ENCODE peak calls at places on chromosomes 1 and 21, in seven cellular contexts. X is kidney epithelial cell, T is lower lobe of right lung, H is tibial nerve, O is GM06990, V is omental fat pad, J is transverse colon. P is an unnamed sample.

GRCh38 chr1:38451541-38451993 is 405.0 kb upstream of the POU3F1 start:
- DNase-seq in X (no peak), T (no peak), H (no peak), O (no peak), V (no peak), J (no peak), P (no peak)

GRCh38 chr1:17244826-17245740 is 3.8 kb upstream of the PADI3 start:
- DNase-seq in X (peak), T (no peak), H (no peak), O (no peak), V (no peak), J (no peak), P (no peak)

GRCh38 chr1:232174306-232174705 is 455.6 kb downstream of the SIPA1L2 start:
- DNase-seq in X (no peak), T (no peak), H (no peak), O (no peak), V (no peak), J (no peak), P (no peak)

GRCh38 chr1:116710326-116711060 is 43.0 kb upstream of the IGSF3 start:
- DNase-seq in X (no peak), T (no peak), H (no peak), O (no peak), V (no peak), J (no peak), P (no peak)

GRCh38 chr1:41726899-41727748 is 191.6 kb downstream of the HIVEP3 start:
- DNase-seq in X (no peak), T (peak), H (peak), O (peak), V (no peak), J (peak), P (peak)

GRCh38 chr1:227273557-227273956 is 44.7 kb downstream of the CDC42BPA start:
- DNase-seq in X (peak), T (no peak), H (no peak), O (no peak), V (no peak), J (no peak), P (peak)

GRCh38 chr1:231153726-231154125 is 8.1 kb upstream of the TRIM67 start:
- DNase-seq in X (no peak), T (no peak), H (no peak), O (no peak), V (no peak), J (no peak), P (no peak)

GRCh38 chr1:200332716-200333115 is 77.1 kb downstream of the ZNF281 start:
- DNase-seq in X (no peak), T (no peak), H (no peak), O (no peak), V (no peak), J (no peak), P (no peak)

GRCh38 chr1:209560529-209560928 is 23.0 kb upstream of the CAMK1G start:
- DNase-seq in X (no peak), T (no peak), H (no peak), O (no peak), V (no peak), J (no peak), P (no peak)

GRCh38 chr1:190474587-190475305 is 2.9 kb downstream of the BRINP3 start:
- DNase-seq in X (no peak), T (no peak), H (no peak), O (no peak), V (no peak), J (peak), P (no peak)

GRCh38 chr1:59434336-59434735 is 137.4 kb downstream of the FGGY start:
- DNase-seq in X (no peak), T (no peak), H (no peak), O (no peak), V (no peak), J (no peak), P (peak)

GRCh38 chr1:205325334-205325884 is 3.9 kb upstream of the NUAK2 start:
- DNase-seq in X (peak), T (no peak), H (peak), O (no peak), V (no peak), J (peak), P (peak)

GRCh38 chr1:18972531-18972930 is 16.1 kb upstream of the IFFO2 start:
- DNase-seq in X (no peak), T (no peak), H (peak), O (no peak), V (no peak), J (no peak), P (peak)

GRCh38 chr1:186220101-186220500 is 155.0 kb downstream of the TPR start:
- DNase-seq in X (no peak), T (no peak), H (no peak), O (no peak), V (no peak), J (no peak), P (no peak)

GRCh38 chr1:181112071-181112929 is 23.8 kb downstream of the IER5 start:
- DNase-seq in X (peak), T (peak), H (peak), O (no peak), V (peak), J (peak), P (no peak)

GRCh38 chr1:26161408-26162219 is 2.7 kb downstream of the FAM110D start:
- DNase-seq in X (no peak), T (peak), H (no peak), O (no peak), V (no peak), J (peak), P (peak)

GRCh38 chr1:23555949-23556640 is 3.2 kb downstream of the ID3 start:
- DNase-seq in X (no peak), T (no peak), H (no peak), O (no peak), V (no peak), J (peak), P (no peak)

GRCh38 chr1:115807723-115808122 is 33.2 kb downstream of the NHLH2 start:
- DNase-seq in X (peak), T (no peak), H (peak), O (no peak), V (no peak), J (peak), P (peak)

GRCh38 chr1:202807367-202807925 is 775 bp downstream of the KDM5B start:
- DNase-seq in X (no peak), T (peak), H (no peak), O (peak), V (no peak), J (peak), P (peak)

GRCh38 chr21:14064296-14064645 is 146.5 kb downstream of the LIPI start:
- DNase-seq in X (no peak), T (no peak), H (no peak), O (no peak), V (no peak), J (no peak), P (no peak)

GRCh38 chr1:70143052-70143659 is 62.2 kb downstream of the LRRC40 start:
- DNase-seq in X (no peak), T (no peak), H (no peak), O (no peak), V (no peak), J (no peak), P (no peak)
- TF ChIP-seq CTCF in X (no peak), T (no peak), H (no peak), O (no peak), V (no peak), J (no peak), P (no peak)

GRCh38 chr1:88935522-88936222 is 44.3 kb upstream of the GTF2B start:
- DNase-seq in X (no peak), T (no peak), H (no peak), O (no peak), V (no peak), J (no peak), P (peak)

GRCh38 chr1:88936760-88937342 is 45.5 kb upstream of the GTF2B start:
- DNase-seq in X (no peak), T (no peak), H (no peak), O (no peak), V (no peak), J (no peak), P (no peak)

DNA sequence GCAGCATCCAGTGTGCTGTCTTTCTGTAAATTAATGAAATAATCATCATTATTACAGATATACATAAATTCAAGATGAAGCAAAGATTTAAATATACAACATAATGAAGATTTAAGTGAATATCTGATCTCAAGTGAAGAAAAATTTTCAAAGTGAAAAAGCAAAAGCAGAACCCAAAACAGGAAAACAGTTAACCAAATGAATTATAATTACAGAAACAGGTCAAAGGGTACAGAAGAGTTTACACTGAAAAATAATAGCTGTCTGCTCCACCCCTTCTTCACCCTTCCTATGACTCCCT is 44.8 kb upstream of the GTF2B start:
- DNase-seq in X (no peak), T (no peak), H (no peak), O (no peak), V (no peak), J (no peak), P (no peak)
- TF ChIP-seq CTCF in X (no peak), T (no peak), H (no peak), O (no peak), V (no peak), J (no peak), P (peak)

GRCh38 chr1:118963456-118964430 is 24.4 kb downstream of the TBX15 start:
- DNase-seq in X (no peak), T (no peak), H (peak), O (no peak), V (no peak), J (no peak), P (no peak)

GRCh38 chr1:118960567-118961136 is 27.5 kb downstream of the TBX15 start:
- DNase-seq in X (no peak), T (no peak), H (peak), O (no peak), V (no peak), J (peak), P (no peak)

GRCh38 chr1:118961156-118961555 is 27.0 kb downstream of the TBX15 start:
- DNase-seq in X (no peak), T (no peak), H (no peak), O (no peak), V (no peak), J (no peak), P (no peak)

GRCh38 chr1:118960026-118960561 is 28.0 kb downstream of the TBX15 start:
- DNase-seq in X (no peak), T (no peak), H (no peak), O (peak), V (no peak), J (no peak), P (no peak)

GRCh38 chr1:118963138-118963455 is 25.0 kb downstream of the TBX15 start:
- DNase-seq in X (no peak), T (no peak), H (no peak), O (no peak), V (no peak), J (no peak), P (no peak)
- TF ChIP-seq CTCF in X (no peak), T (no peak), H (no peak), O (no peak), V (no peak), J (no peak), P (no peak)

GRCh38 chr1:188129856-188130838 is 1301.4 kb downstream of the PLA2G4A start:
- DNase-seq in X (no peak), T (no peak), H (no peak), O (no peak), V (no peak), J (no peak), P (no peak)
- TF ChIP-seq CTCF in X (no peak), T (no peak), H (no peak), O (no peak), V (no peak), J (no peak), P (no peak)

DNA sequence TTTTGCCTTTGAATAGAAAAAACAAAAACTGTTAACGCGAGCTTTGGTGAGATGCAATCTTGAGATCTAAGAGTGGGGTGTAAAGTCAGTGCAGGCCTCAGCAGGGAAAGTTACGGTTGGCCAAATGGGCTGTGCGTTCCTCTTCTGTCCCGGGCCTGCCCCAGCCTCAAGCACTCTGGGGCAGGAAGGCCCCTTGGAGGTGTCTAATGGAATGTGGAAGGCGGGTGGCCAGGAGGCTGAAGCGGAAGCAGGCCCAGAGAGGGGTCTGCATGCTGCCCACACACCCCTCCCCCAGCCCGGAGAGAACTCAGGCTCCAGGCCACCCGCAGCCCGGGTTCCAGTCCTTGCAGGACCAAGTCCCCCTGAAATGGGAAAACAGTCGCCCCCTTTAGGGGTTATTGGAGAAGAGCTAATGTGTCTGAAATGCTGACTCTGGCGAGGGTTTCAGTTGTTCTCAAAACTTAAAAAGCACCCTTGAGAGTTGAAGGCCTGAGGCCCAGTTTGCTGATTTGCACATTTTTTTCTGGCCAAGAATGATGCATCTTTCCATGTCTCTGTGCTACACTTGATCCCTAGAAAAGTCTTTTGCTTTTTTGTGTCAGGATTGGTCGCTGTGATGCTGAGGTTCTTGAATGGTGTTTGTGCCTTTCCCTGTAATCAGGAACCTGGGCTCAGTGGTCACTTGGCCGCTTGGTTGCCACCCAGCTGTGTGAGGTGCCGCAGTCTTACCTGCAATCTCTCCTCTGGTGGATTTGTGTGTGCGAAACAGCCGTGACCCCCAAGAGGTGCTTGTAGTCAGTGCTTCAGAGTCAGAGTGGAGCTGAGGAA is 2.0 kb downstream of the COL18A1 start:
- DNase-seq in X (no peak), T (peak), H (no peak), O (no peak), V (no peak), J (no peak), P (no peak)
- TF ChIP-seq CTCF in X (no peak), T (no peak), H (no peak), O (no peak), V (no peak), J (no peak), P (no peak)

GRCh38 chr1:33634143-33634542 is 161.7 kb downstream of the ZSCAN20 start:
- DNase-seq in X (no peak), T (no peak), H (no peak), O (no peak), V (no peak), J (no peak), P (no peak)
- TF ChIP-seq CTCF in X (no peak), T (no peak), H (no peak), O (no peak), V (no peak), J (no peak), P (no peak)

DNA sequence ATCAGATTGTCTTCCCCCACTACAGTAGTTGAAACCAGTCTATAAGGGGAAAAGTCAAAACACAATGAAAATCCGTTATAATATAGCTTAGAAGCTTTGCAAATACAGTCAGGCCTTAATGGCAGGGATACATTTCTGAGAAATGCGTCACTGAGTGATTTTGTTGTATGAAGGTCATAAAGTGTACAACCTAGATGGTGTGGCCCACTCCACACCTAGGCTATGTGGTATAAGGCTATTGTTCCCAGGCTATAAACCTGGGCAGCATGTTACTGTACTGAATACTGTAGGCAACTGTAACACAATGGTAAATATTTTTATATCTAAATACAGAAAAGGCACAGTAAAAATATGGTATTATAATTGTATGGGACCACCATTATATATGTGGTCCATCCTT is 188.0 kb upstream of the L1TD1 start:
- DNase-seq in X (no peak), T (no peak), H (no peak), O (no peak), V (no peak), J (no peak), P (no peak)
- TF ChIP-seq CTCF in X (no peak), T (no peak), H (no peak), O (no peak), V (no peak), J (no peak), P (no peak)

P was measured in activated CD8-positive, alpha-beta T cell treated with anti-CD3 and anti-CD28 coated beads for 36 hours.